ENCODE peak calls at places on chromosome 1, in four cellular contexts. One of them, this sample, is unnamed. For H3K4me1 and H3K79me2, the result is how much of the 10 kb centered on the place peaks cover.

GRCh38 chr1:175857756-175858155 is 114.4 kb upstream of the TNR start:
- DNase-seq in fibroblast of lung: no peak
- DNase-seq in astrocyte: no peak
- DNase-seq in GM12878: no peak
- DNase-seq in this sample: no peak

GRCh38 chr1:241357366-241358305 is 631 bp upstream of the RGS7 start:
- DNase-seq in fibroblast of lung: peak
- DNase-seq in astrocyte: no peak
- DNase-seq in GM12878: no peak
- DNase-seq in this sample: peak

GRCh38 chr1:1605724-1606123 is 5.8 kb upstream of the FNDC10 start:
- DNase-seq in fibroblast of lung: no peak
- DNase-seq in astrocyte: no peak
- DNase-seq in GM12878: no peak
- DNase-seq in this sample: no peak

GRCh38 chr1:31111290-31111951 is 45.9 kb upstream of the PUM1 start:
- DNase-seq in fibroblast of lung: peak
- DNase-seq in astrocyte: peak
- DNase-seq in GM12878: no peak
- DNase-seq in this sample: peak

GRCh38 chr1:247373721-247374141 is 42.1 kb upstream of the ZNF496 start:
- DNase-seq in fibroblast of lung: peak
- DNase-seq in astrocyte: no peak
- DNase-seq in GM12878: no peak
- DNase-seq in this sample: peak

GRCh38 chr1:201739492-201740085 is 89.4 kb upstream of the IPO9 start:
- DNase-seq in fibroblast of lung: peak
- DNase-seq in astrocyte: no peak
- DNase-seq in GM12878: no peak
- DNase-seq in this sample: peak

GRCh38 chr1:171346866-171347265 is 32.9 kb downstream of the FMO4 start:
- DNase-seq in fibroblast of lung: no peak
- DNase-seq in astrocyte: no peak
- DNase-seq in GM12878: no peak
- DNase-seq in this sample: no peak

GRCh38 chr1:113871597-113872113 is at the start of gene PTPN22:
- DNase-seq in fibroblast of lung: peak
- DNase-seq in astrocyte: peak
- DNase-seq in GM12878: peak
- DNase-seq in this sample: peak

GRCh38 chr1:108585343-108585742 is 25.4 kb downstream of the EEIG2 start:
- DNase-seq in fibroblast of lung: no peak
- DNase-seq in astrocyte: no peak
- DNase-seq in GM12878: no peak
- DNase-seq in this sample: no peak

GRCh38 chr1:245641384-245641783 is 486.6 kb downstream of the KIF26B start:
- DNase-seq in fibroblast of lung: no peak
- DNase-seq in astrocyte: no peak
- DNase-seq in GM12878: no peak
- DNase-seq in this sample: no peak

GRCh38 chr1:201904579-201904978 is 15.9 kb downstream of the SHISA4 start:
- DNase-seq in fibroblast of lung: peak
- DNase-seq in astrocyte: peak
- DNase-seq in GM12878: no peak
- DNase-seq in this sample: peak

GRCh38 chr1:105442901-105443300 is 1613.6 kb upstream of the PRMT6 start:
- DNase-seq in fibroblast of lung: no peak
- DNase-seq in astrocyte: no peak
- DNase-seq in GM12878: no peak
- DNase-seq in this sample: no peak

GRCh38 chr1:89405275-89405929 is 41.5 kb downstream of the GBP6 start:
- DNase-seq in fibroblast of lung: no peak
- DNase-seq in astrocyte: no peak
- DNase-seq in GM12878: no peak
- DNase-seq in this sample: no peak

GRCh38 chr1:246907472-246907871 is 24.3 kb downstream of the AHCTF1 start:
- DNase-seq in fibroblast of lung: peak
- DNase-seq in astrocyte: peak
- DNase-seq in GM12878: no peak
- DNase-seq in this sample: peak

GRCh38 chr1:18140411-18140810 is 32.8 kb downstream of the IGSF21 start:
- DNase-seq in fibroblast of lung: no peak
- DNase-seq in astrocyte: no peak
- DNase-seq in GM12878: no peak
- DNase-seq in this sample: no peak

GRCh38 chr1:17020502-17020901 is 8.8 kb upstream of the ATP13A2 start:
- DNase-seq in fibroblast of lung: no peak
- DNase-seq in astrocyte: no peak
- DNase-seq in GM12878: no peak
- DNase-seq in this sample: no peak

GRCh38 chr1:160367934-160368923 is 1.4 kb downstream of the NHLH1 start:
- DNase-seq in fibroblast of lung: no peak
- DNase-seq in astrocyte: no peak
- DNase-seq in GM12878: no peak
- DNase-seq in this sample: no peak

GRCh38 chr1:214420341-214420740 is 131.1 kb downstream of the PTPN14 start:
- DNase-seq in fibroblast of lung: no peak
- DNase-seq in astrocyte: no peak
- DNase-seq in GM12878: no peak
- DNase-seq in this sample: peak
- H3K4me1 ChIP-seq in fibroblast of lung: under half
- H3K4me1 ChIP-seq in astrocyte: half or more
- H3K4me1 ChIP-seq in GM12878: under half
- H3K4me1 ChIP-seq in this sample: half or more

DNA sequence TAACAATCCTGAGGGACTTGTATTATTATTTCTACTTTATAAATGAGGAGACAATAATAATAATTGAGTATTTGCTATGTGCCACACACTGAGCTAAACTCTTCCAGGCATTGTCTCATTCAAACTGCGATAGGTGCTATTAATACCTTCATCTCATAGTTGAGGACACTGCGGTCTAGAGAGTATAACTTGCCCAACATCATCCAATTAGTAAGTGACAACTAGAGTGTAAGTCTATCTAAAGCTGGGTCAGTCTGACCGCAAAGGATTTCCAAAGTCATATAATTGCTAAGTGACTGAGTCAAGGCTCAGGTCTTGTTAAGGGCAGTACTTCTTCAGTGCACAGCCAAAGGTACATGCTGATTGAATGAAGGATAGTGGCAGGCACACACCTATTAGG is 9.7 kb downstream of the BCL9 start:
- DNase-seq in fibroblast of lung: no peak
- DNase-seq in astrocyte: no peak
- DNase-seq in GM12878: no peak
- DNase-seq in this sample: no peak
- H3K79me2 ChIP-seq in fibroblast of lung: under half
- H3K79me2 ChIP-seq in astrocyte: under half
- H3K79me2 ChIP-seq in GM12878: under half
- H3K79me2 ChIP-seq in this sample: under half

GRCh38 chr1:167120899-167121298 is 27.0 kb downstream of the STYXL2 start:
- DNase-seq in fibroblast of lung: no peak
- DNase-seq in astrocyte: no peak
- DNase-seq in GM12878: no peak
- DNase-seq in this sample: no peak
- H3K27ac ChIP-seq in fibroblast of lung: no peak
- H3K27ac ChIP-seq in astrocyte: no peak
- H3K27ac ChIP-seq in GM12878: no peak
- H3K27ac ChIP-seq in this sample: no peak

GRCh38 chr1:54280652-54281051 is 80.7 kb downstream of the MRPL37 start:
- DNase-seq in fibroblast of lung: peak
- DNase-seq in astrocyte: peak
- DNase-seq in GM12878: no peak
- DNase-seq in this sample: no peak
- H3K4me1 ChIP-seq in fibroblast of lung: under half
- H3K4me1 ChIP-seq in astrocyte: under half
- H3K4me1 ChIP-seq in GM12878: under half
- H3K4me1 ChIP-seq in this sample: under half

GRCh38 chr1:155527672-155528071 is 34.9 kb downstream of the ASH1L start:
- DNase-seq in fibroblast of lung: no peak
- DNase-seq in astrocyte: no peak
- DNase-seq in GM12878: no peak
- DNase-seq in this sample: no peak

GRCh38 chr1:155529109-155529508 is 33.5 kb downstream of the ASH1L start:
- DNase-seq in fibroblast of lung: no peak
- DNase-seq in astrocyte: peak
- DNase-seq in GM12878: peak
- DNase-seq in this sample: no peak

GRCh38 chr1:155529929-155530328 is 32.7 kb downstream of the ASH1L start:
- DNase-seq in fibroblast of lung: no peak
- DNase-seq in astrocyte: no peak
- DNase-seq in GM12878: peak
- DNase-seq in this sample: no peak

GRCh38 chr1:155526356-155526755 is 36.2 kb downstream of the ASH1L start:
- DNase-seq in fibroblast of lung: no peak
- DNase-seq in astrocyte: no peak
- DNase-seq in GM12878: no peak
- DNase-seq in this sample: no peak

GRCh38 chr1:155531624-155532023 is 31.0 kb downstream of the ASH1L start:
- DNase-seq in fibroblast of lung: peak
- DNase-seq in astrocyte: no peak
- DNase-seq in GM12878: no peak
- DNase-seq in this sample: no peak
- H3K79me2 ChIP-seq in fibroblast of lung: half or more
- H3K79me2 ChIP-seq in astrocyte: half or more
- H3K79me2 ChIP-seq in GM12878: half or more
- H3K79me2 ChIP-seq in this sample: half or more

GRCh38 chr1:206634365-206635079 is 814 bp upstream of the DYRK3 start:
- DNase-seq in fibroblast of lung: peak
- DNase-seq in astrocyte: peak
- DNase-seq in GM12878: no peak
- DNase-seq in this sample: peak

GRCh38 chr1:206633708-206634121 is 1.6 kb upstream of the DYRK3 start:
- DNase-seq in fibroblast of lung: peak
- DNase-seq in astrocyte: peak
- DNase-seq in GM12878: no peak
- DNase-seq in this sample: peak

GRCh38 chr1:206635080-206635982 is at the start of gene DYRK3:
- DNase-seq in fibroblast of lung: peak
- DNase-seq in astrocyte: peak
- DNase-seq in GM12878: peak
- DNase-seq in this sample: peak

GRCh38 chr1:206637605-206638004 is 2.3 kb downstream of the DYRK3 start:
- DNase-seq in fibroblast of lung: no peak
- DNase-seq in astrocyte: no peak
- DNase-seq in GM12878: no peak
- DNase-seq in this sample: no peak

GRCh38 chr1:206635983-206636354 is 633 bp downstream of the DYRK3 start:
- DNase-seq in fibroblast of lung: no peak
- DNase-seq in astrocyte: no peak
- DNase-seq in GM12878: no peak
- DNase-seq in this sample: peak
- H3K27ac ChIP-seq in fibroblast of lung: peak
- H3K27ac ChIP-seq in astrocyte: peak
- H3K27ac ChIP-seq in GM12878: peak
- H3K27ac ChIP-seq in this sample: peak

GRCh38 chr1:79519084-79519760 is 512.7 kb upstream of the ADGRL4 start:
- DNase-seq in fibroblast of lung: no peak
- DNase-seq in astrocyte: no peak
- DNase-seq in GM12878: no peak
- DNase-seq in this sample: no peak
- H3K4me1 ChIP-seq in fibroblast of lung: under half
- H3K4me1 ChIP-seq in astrocyte: under half
- H3K4me1 ChIP-seq in GM12878: under half
- H3K4me1 ChIP-seq in this sample: under half

GRCh38 chr1:22064751-22065402 is 12.4 kb downstream of the CDC42 start:
- DNase-seq in fibroblast of lung: no peak
- DNase-seq in astrocyte: no peak
- DNase-seq in GM12878: no peak
- DNase-seq in this sample: no peak
- H3K79me2 ChIP-seq in fibroblast of lung: half or more
- H3K79me2 ChIP-seq in astrocyte: half or more
- H3K79me2 ChIP-seq in GM12878: half or more
- H3K79me2 ChIP-seq in this sample: half or more

GRCh38 chr1:44947060-44947773 is 39.2 kb downstream of the EIF2B3 start:
- DNase-seq in fibroblast of lung: peak
- DNase-seq in astrocyte: peak
- DNase-seq in GM12878: no peak
- DNase-seq in this sample: no peak
- H3K27ac ChIP-seq in fibroblast of lung: peak
- H3K27ac ChIP-seq in astrocyte: peak
- H3K27ac ChIP-seq in GM12878: peak
- H3K27ac ChIP-seq in this sample: no peak

GRCh38 chr1:232625319-232625868 is 4.5 kb downstream of the SIPA1L2 start:
- DNase-seq in fibroblast of lung: no peak
- DNase-seq in astrocyte: no peak
- DNase-seq in GM12878: no peak
- DNase-seq in this sample: no peak

GRCh38 chr1:232621050-232621449 is 8.9 kb downstream of the SIPA1L2 start:
- DNase-seq in fibroblast of lung: no peak
- DNase-seq in astrocyte: peak
- DNase-seq in GM12878: no peak
- DNase-seq in this sample: no peak

GRCh38 chr1:232624892-232625291 is 5.0 kb downstream of the SIPA1L2 start:
- DNase-seq in fibroblast of lung: no peak
- DNase-seq in astrocyte: peak
- DNase-seq in GM12878: no peak
- DNase-seq in this sample: peak

GRCh38 chr1:232622378-232622777 is 7.6 kb downstream of the SIPA1L2 start:
- DNase-seq in fibroblast of lung: no peak
- DNase-seq in astrocyte: no peak
- DNase-seq in GM12878: no peak
- DNase-seq in this sample: peak

DNA sequence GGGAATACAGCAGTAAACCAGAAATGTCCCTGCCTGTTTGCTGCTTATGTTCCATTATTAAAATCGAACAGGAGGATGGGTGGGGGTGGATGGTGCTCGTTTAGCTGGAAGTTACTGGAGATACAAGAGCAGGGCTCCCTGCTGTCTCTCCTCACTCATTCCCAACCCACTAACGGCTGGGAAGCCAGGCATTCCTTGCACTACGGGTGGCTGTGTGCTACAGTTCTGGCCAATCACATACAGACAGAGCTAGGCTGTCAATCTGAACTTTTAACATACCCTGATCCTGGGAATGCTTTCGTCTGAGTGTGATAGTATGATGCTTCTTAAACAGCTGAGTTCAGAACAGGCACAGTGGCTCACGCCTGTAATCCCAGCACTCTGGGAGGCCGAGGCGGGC is 7.0 kb downstream of the SIPA1L2 start:
- DNase-seq in fibroblast of lung: no peak
- DNase-seq in astrocyte: no peak
- DNase-seq in GM12878: no peak
- DNase-seq in this sample: no peak
- H3K4me1 ChIP-seq in fibroblast of lung: under half
- H3K4me1 ChIP-seq in astrocyte: under half
- H3K4me1 ChIP-seq in GM12878: under half
- H3K4me1 ChIP-seq in this sample: under half